ENCODE peak calls at places on chromosome 10, in six cellular contexts. Q, A, G, M, U and V are unnamed samples.

GRCh38 chr10:124008187-124008970 is 85.0 kb downstream of the CHST15 start:
- DNase-seq in Q (no peak), A (no peak), G (no peak), M (peak), U (no peak), V (no peak)

GRCh38 chr10:96359616-96360015 is 814 bp upstream of the OPALIN start:
- DNase-seq in Q (no peak), A (no peak), G (no peak), M (no peak), U (no peak), V (no peak)

GRCh38 chr10:112271982-112272381 is 11.2 kb upstream of the TECTB start:
- DNase-seq in Q (no peak), A (no peak), G (no peak), M (no peak), U (peak), V (no peak)

GRCh38 chr10:106982248-106982647 is 182.3 kb downstream of the SORCS1 start:
- DNase-seq in Q (peak), A (no peak), G (no peak), M (no peak), U (no peak), V (no peak)

GRCh38 chr10:102926842-102927241 is 8.7 kb downstream of the CNNM2 start:
- DNase-seq in Q (no peak), A (no peak), G (no peak), M (no peak), U (no peak), V (no peak)

GRCh38 chr10:6037975-6038624 is 24.1 kb downstream of the IL2RA start:
- DNase-seq in Q (no peak), A (no peak), G (no peak), M (no peak), U (no peak), V (no peak)

GRCh38 chr10:5833814-5834213 is 20.6 kb upstream of the GDI2 start:
- DNase-seq in Q (no peak), A (no peak), G (no peak), M (no peak), U (no peak), V (no peak)

GRCh38 chr10:59434463-59435326 is 72.3 kb upstream of the FAM13C start:
- DNase-seq in Q (peak), A (no peak), G (no peak), M (no peak), U (peak), V (no peak)

GRCh38 chr10:96863922-96864543 is 31.9 kb downstream of the LCOR start:
- DNase-seq in Q (no peak), A (no peak), G (no peak), M (no peak), U (peak), V (no peak)

GRCh38 chr10:78905940-78906308 is 162.8 kb upstream of the ZMIZ1 start:
- DNase-seq in Q (peak), A (no peak), G (no peak), M (peak), U (no peak), V (peak)

GRCh38 chr10:57579926-57580325 is 687.8 kb downstream of the IPMK start:
- DNase-seq in Q (peak), A (no peak), G (no peak), M (no peak), U (peak), V (no peak)

GRCh38 chr10:24645784-24646183 is 77.9 kb downstream of the ARHGAP21 start:
- DNase-seq in Q (peak), A (no peak), G (no peak), M (no peak), U (peak), V (no peak)

GRCh38 chr10:101710793-101711192 is 15.8 kb upstream of the FBXW4 start:
- DNase-seq in Q (no peak), A (no peak), G (no peak), M (no peak), U (no peak), V (no peak)

GRCh38 chr10:92757066-92757716 is 67.4 kb downstream of the HHEX start:
- DNase-seq in Q (peak), A (peak), G (no peak), M (peak), U (peak), V (peak)

GRCh38 chr10:18313146-18313542 is 172.9 kb downstream of the CACNB2 start:
- DNase-seq in Q (no peak), A (no peak), G (no peak), M (no peak), U (no peak), V (no peak)

GRCh38 chr10:118950190-118950658 is 79.3 kb upstream of the NANOS1 start:
- DNase-seq in Q (peak), A (no peak), G (no peak), M (no peak), U (peak), V (no peak)

GRCh38 chr10:56622335-56622973 is 261.4 kb upstream of the ZWINT start:
- DNase-seq in Q (no peak), A (peak), G (no peak), M (no peak), U (no peak), V (no peak)

GRCh38 chr10:103885617-103886016 is 30.2 kb upstream of the SH3PXD2A start:
- DNase-seq in Q (no peak), A (no peak), G (no peak), M (no peak), U (peak), V (no peak)